ENCODE peak calls at places on chromosomes 13 and 19, in seven cellular contexts. C, S, F, E, L, I and R are unnamed samples.
A peak's percentile ranks its signal among the peaks of the same experiment; 100 is the strongest.

GRCh38 chr13:83827338-83827737 is 54.9 kb downstream of the SLITRK1 start:
- DNase-seq in C (no peak), S (no peak), F (no peak), E (no peak), L (no peak), I (no peak), R (no peak)

GRCh38 chr19:49833594-49833993 is 15.5 kb downstream of the MED25 start:
- DNase-seq in C (no peak), S (no peak), F (no peak), E (no peak), L (no peak), I (peak; percentile 65), R (no peak)

GRCh38 chr19:40605201-40605971 is 4.2 kb downstream of the LTBP4 start:
- DNase-seq in C (peak; percentile 88), S (peak; percentile 90), F (peak; percentile 92), E (peak; percentile 51), L (peak; percentile 85), I (peak; percentile 72), R (peak; percentile 75)

GRCh38 chr13:34357435-34358232 is 539.7 kb downstream of the RFC3 start:
- DNase-seq in C (no peak), S (no peak), F (no peak), E (peak; percentile 84), L (no peak), I (no peak), R (no peak)

GRCh38 chr13:41577437-41577836 is 120.1 kb downstream of the RGCC start:
- DNase-seq in C (peak; percentile 73), S (peak; percentile 85), F (no peak), E (no peak), L (no peak), I (peak; percentile 43), R (no peak)

GRCh38 chr19:18170714-18171255 is 2.8 kb upstream of the IFI30 start:
- DNase-seq in C (peak; percentile 76), S (peak; percentile 79), F (peak; percentile 76), E (no peak), L (peak; percentile 79), I (no peak), R (no peak)

GRCh38 chr19:22286151-22286810 is at the start of gene ZNF729:
- DNase-seq in C (no peak), S (no peak), F (no peak), E (no peak), L (no peak), I (no peak), R (no peak)

GRCh38 chr13:99136427-99136954 is 64.2 kb upstream of the UBAC2 start:
- DNase-seq in C (no peak), S (no peak), F (no peak), E (no peak), L (no peak), I (no peak), R (no peak)

GRCh38 chr13:80340643-80341097 is 256 bp downstream of the SPRY2 start:
- DNase-seq in C (peak; percentile 70), S (peak; percentile 65), F (no peak), E (peak; percentile 64), L (no peak), I (no peak), R (no peak)

GRCh38 chr13:80037505-80037888 is 303.4 kb downstream of the SPRY2 start:
- DNase-seq in C (no peak), S (no peak), F (no peak), E (peak; percentile 93), L (no peak), I (no peak), R (no peak)

GRCh38 chr13:44627441-44627840 is 51.3 kb upstream of the TSC22D1 start:
- DNase-seq in C (no peak), S (no peak), F (no peak), E (no peak), L (no peak), I (no peak), R (no peak)

GRCh38 chr19:54662730-54663129 is at the start of gene LILRB4:
- DNase-seq in C (no peak), S (no peak), F (peak; percentile 71), E (no peak), L (peak; percentile 18), I (no peak), R (no peak)

GRCh38 chr19:19460258-19460731 is 54.8 kb downstream of the GATAD2A start:
- DNase-seq in C (no peak), S (no peak), F (no peak), E (no peak), L (peak; percentile 49), I (no peak), R (no peak)

GRCh38 chr13:77416666-77417212 is 89.8 kb upstream of the MYCBP2 start:
- DNase-seq in C (no peak), S (no peak), F (no peak), E (no peak), L (peak; percentile 27), I (no peak), R (no peak)

GRCh38 chr19:36973844-36974195 is 57.7 kb downstream of the ZNF568 start:
- DNase-seq in C (no peak), S (no peak), F (no peak), E (no peak), L (no peak), I (no peak), R (no peak)

GRCh38 chr13:108322206-108322824 is 52.8 kb downstream of the TNFSF13B start:
- DNase-seq in C (no peak), S (no peak), F (no peak), E (peak; percentile 13), L (peak; percentile 51), I (no peak), R (no peak)

GRCh38 chr19:48698046-48698445 is 2.3 kb downstream of the FUT2 start:
- DNase-seq in C (no peak), S (no peak), F (no peak), E (peak; percentile 63), L (no peak), I (no peak), R (no peak)

GRCh38 chr13:97015661-97016350 is 21.5 kb upstream of the OXGR1 start:
- DNase-seq in C (no peak), S (no peak), F (no peak), E (peak; percentile 45), L (peak; percentile 64), I (no peak), R (no peak)

GRCh38 chr19:7113233-7113632 is 43.7 kb downstream of the ZNF557 start:
- DNase-seq in C (no peak), S (no peak), F (no peak), E (no peak), L (no peak), I (no peak), R (no peak)

GRCh38 chr13:33194820-33195692 is 90.5 kb downstream of the STARD13 start:
- DNase-seq in C (no peak), S (no peak), F (no peak), E (peak; percentile 95), L (no peak), I (no peak), R (peak; percentile 60)

GRCh38 chr13:73849292-73849691 is 284.9 kb downstream of the KLF12 start:
- DNase-seq in C (no peak), S (no peak), F (no peak), E (peak; percentile 31), L (peak; percentile 44), I (no peak), R (no peak)

GRCh38 chr19:45178262-45179062 is at the start of gene BLOC1S3:
- DNase-seq in C (peak; percentile 100), S (peak; percentile 100), F (peak; percentile 100), E (peak; percentile 100), L (peak; percentile 100), I (peak; percentile 100), R (peak; percentile 100)

GRCh38 chr13:96824110-96824509 is 170.2 kb downstream of the OXGR1 start:
- DNase-seq in C (no peak), S (no peak), F (no peak), E (peak; percentile 1), L (no peak), I (no peak), R (no peak)

GRCh38 chr19:16586477-16586871 is 14.3 kb upstream of the SLC35E1 start:
- DNase-seq in C (no peak), S (peak; percentile 60), F (no peak), E (no peak), L (peak; percentile 54), I (no peak), R (no peak)
- H3K4me1 ChIP-seq in C (peaks cover 85% of the 10 kb centered on the region), S (peaks cover 91% of the 10 kb centered on the region), F (peaks cover 91% of the 10 kb centered on the region), E (peaks cover 48% of the 10 kb centered on the region), L (peaks cover 100% of the 10 kb centered on the region), I (peaks cover 91% of the 10 kb centered on the region), R (peaks cover 35% of the 10 kb centered on the region)

GRCh38 chr19:13005253-13005652 is 10.0 kb downstream of the NFIX start:
- DNase-seq in C (no peak), S (no peak), F (no peak), E (no peak), L (no peak), I (no peak), R (no peak)
- H3K4me1 ChIP-seq in C (peaks cover 98% of the 10 kb centered on the region), S (peaks cover 100% of the 10 kb centered on the region), F (peaks cover 66% of the 10 kb centered on the region), E (peaks cover 22% of the 10 kb centered on the region), L (no peaks in the 10 kb centered on the region), I (peaks cover 79% of the 10 kb centered on the region), R (peaks cover 8% of the 10 kb centered on the region)

GRCh38 chr19:1258707-1259205 is 10.4 kb downstream of the MIDN start:
- DNase-seq in C (no peak), S (no peak), F (no peak), E (no peak), L (peak; percentile 46), I (no peak), R (no peak)

GRCh38 chr19:1259873-1260748 is 9.0 kb upstream of the CIRBP start:
- DNase-seq in C (peak; percentile 75), S (no peak), F (peak; percentile 82), E (no peak), L (peak; percentile 64), I (peak; percentile 60), R (no peak)

GRCh38 chr19:1260749-1261511 is 8.2 kb upstream of the CIRBP start:
- DNase-seq in C (peak; percentile 98), S (peak; percentile 97), F (peak; percentile 98), E (peak; percentile 82), L (peak; percentile 99), I (peak; percentile 96), R (peak; percentile 96)

GRCh38 chr19:1258161-1258492 is 9.7 kb downstream of the MIDN start:
- DNase-seq in C (no peak), S (no peak), F (no peak), E (no peak), L (no peak), I (no peak), R (no peak)

DNA sequence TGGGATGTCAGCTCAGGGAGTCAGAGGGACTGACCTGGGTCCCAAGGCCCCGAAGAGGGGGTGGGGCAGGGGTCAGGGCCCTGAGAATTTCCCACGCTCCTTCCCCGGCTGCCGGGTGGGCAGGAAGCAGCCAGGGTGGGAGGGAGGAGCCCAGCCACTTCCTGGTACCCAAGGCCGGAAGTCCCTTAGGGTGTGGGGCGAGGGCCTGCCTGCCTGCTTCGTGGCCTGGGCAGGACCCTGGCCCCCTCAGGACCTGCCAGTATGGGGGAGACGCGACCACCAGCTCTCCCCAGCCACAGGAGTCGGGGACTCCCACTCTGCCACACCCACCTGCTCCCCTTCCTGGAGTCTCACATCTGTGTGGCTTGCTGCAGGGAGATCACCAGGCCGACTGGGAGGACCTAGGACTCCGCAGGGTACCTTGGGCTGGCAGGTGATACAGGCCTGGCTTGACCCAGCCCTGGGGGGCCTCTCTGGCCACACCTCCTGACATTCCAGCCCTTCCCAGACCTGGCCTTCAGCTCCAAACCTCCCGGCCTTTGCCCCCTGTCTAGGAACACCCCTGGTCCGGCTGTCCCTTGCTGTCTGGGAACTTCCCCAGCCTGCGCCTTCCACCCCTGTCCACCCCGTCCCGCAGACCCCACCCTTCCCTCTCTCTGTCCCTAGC is 9.8 kb upstream of the CIRBP start:
- DNase-seq in C (peak; percentile 87), S (peak; percentile 89), F (peak; percentile 88), E (no peak), L (peak; percentile 79), I (peak; percentile 78), R (peak; percentile 76)
- H3K4me1 ChIP-seq in C (peaks cover 77% of the 10 kb centered on the region), S (peaks cover 89% of the 10 kb centered on the region), F (peaks cover 75% of the 10 kb centered on the region), E (peaks cover 66% of the 10 kb centered on the region), L (peaks cover 59% of the 10 kb centered on the region), I (peaks cover 57% of the 10 kb centered on the region), R (peaks cover 55% of the 10 kb centered on the region)

GRCh38 chr13:106153041-106153440 is 382.4 kb downstream of the EFNB2 start:
- DNase-seq in C (no peak), S (no peak), F (no peak), E (no peak), L (no peak), I (no peak), R (no peak)
- H3K4me1 ChIP-seq in C (no peaks in the 10 kb centered on the region), S (no peaks in the 10 kb centered on the region), F (peaks cover 5% of the 10 kb centered on the region), E (peaks cover 34% of the 10 kb centered on the region), L (no peaks in the 10 kb centered on the region), I (no peaks in the 10 kb centered on the region), R (no peaks in the 10 kb centered on the region)